ENCODE peak calls at places on chromosomes 11 and 22, in five cellular contexts. M, Q, U, W and E are unnamed samples.
A peak's percentile ranks its signal among the peaks of the same experiment; 100 is the strongest.

GRCh38 chr22:29269731-29270474 is 1.8 kb downstream of the EWSR1 start:
- DNase-seq in W (no peak), M (no peak), Q (no peak), U (no peak), E (no peak)

GRCh38 chr11:65121447-65121864 is 478 bp downstream of the FAU start:
- DNase-seq in Q (no peak), U (no peak), W (no peak), M (no peak), E (no peak)

GRCh38 chr22:47248925-47249324 is 486.5 kb downstream of the TBC1D22A start:
- DNase-seq in Q (no peak), M (no peak), W (no peak), U (no peak), E (no peak)

GRCh38 chr11:27557223-27557622 is 50.7 kb upstream of the LIN7C start:
- DNase-seq in M (no peak), U (no peak), W (peak; percentile 42), Q (no peak), E (no peak)

GRCh38 chr11:101870510-101870909 is 44.3 kb upstream of the CEP126 start:
- DNase-seq in U (no peak), Q (no peak), W (no peak), M (no peak), E (no peak)

GRCh38 chr22:34111210-34111824 is 191.0 kb upstream of the LARGE1 start:
- DNase-seq in Q (peak; percentile 50), M (no peak), W (peak; percentile 0), U (no peak), E (peak; percentile 65)

GRCh38 chr11:45869551-45869950 is 15.9 kb upstream of the MAPK8IP1 start:
- DNase-seq in U (no peak), W (no peak), Q (no peak), M (no peak), E (no peak)

GRCh38 chr22:26360169-26360885 is 68.7 kb upstream of the ASPHD2 start:
- DNase-seq in W (peak; percentile 15), M (peak; percentile 47), Q (peak; percentile 60), U (peak; percentile 61), E (peak; percentile 71)

GRCh38 chr11:69443968-69444364 is 37.5 kb upstream of the LINC01488 start:
- DNase-seq in M (no peak), U (no peak), Q (no peak), W (no peak), E (no peak)

GRCh38 chr22:32478994-32479393 is 4.4 kb downstream of the FBXO7 start:
- DNase-seq in W (no peak), U (no peak), M (no peak), Q (no peak), E (no peak)

GRCh38 chr22:28442951-28443876 is 236.4 kb downstream of the TTC28 start:
- DNase-seq in U (no peak), Q (no peak), M (no peak), W (peak; percentile 46), E (peak; percentile 55)

GRCh38 chr11:16280256-16280682 is 76.1 kb downstream of the SOX6 start:
- DNase-seq in W (no peak), M (no peak), U (peak; percentile 81), Q (peak; percentile 99), E (no peak)

GRCh38 chr11:75637998-75638397 is 30.8 kb downstream of the MAP6 start:
- DNase-seq in W (no peak), U (no peak), M (no peak), Q (no peak), E (no peak)

GRCh38 chr11:50192743-50193142 is 160.1 kb downstream of the OR4C45 start:
- DNase-seq in U (no peak), Q (no peak), W (no peak), M (no peak), E (no peak)

GRCh38 chr11:69874178-69874983 is 55.2 kb upstream of the FGF3 start:
- DNase-seq in M (no peak), W (no peak), Q (no peak), U (no peak), E (peak; percentile 16)